ENCODE peak calls at places on chromosome 19, in six cellular contexts. B, A, O, J, F and X are unnamed samples.
A peak's percentile ranks its signal among the peaks of the same experiment; 100 is the strongest.

GRCh38 chr19:41339936-41340335 is 13.8 kb downstream of the TGFB1 start:
- DNase-seq in B (no peak), A (peak; percentile 61), O (peak; percentile 25), J (no peak), F (no peak), X (peak; percentile 38)

GRCh38 chr19:4445963-4446668 is 11.5 kb downstream of the UBXN6 start:
- DNase-seq in B (no peak), A (no peak), O (no peak), J (no peak), F (no peak), X (no peak)

GRCh38 chr19:21704320-21704719 is 63.1 kb downstream of the ZNF100 start:
- DNase-seq in B (no peak), A (no peak), O (no peak), J (no peak), F (no peak), X (no peak)

GRCh38 chr19:47813304-47813994 is 8.3 kb upstream of the CRX start:
- DNase-seq in B (peak; percentile 41), A (peak; percentile 18), O (peak; percentile 56), J (peak; percentile 93), F (peak; percentile 61), X (peak; percentile 69)

GRCh38 chr19:46610851-46611770 is 10.0 kb downstream of the CALM3 start:
- DNase-seq in B (peak; percentile 25), A (peak; percentile 36), O (no peak), J (no peak), F (no peak), X (no peak)

GRCh38 chr19:54451331-54451871 is 2.4 kb downstream of the LENG8 start:
- DNase-seq in B (no peak), A (no peak), O (peak; percentile 77), J (no peak), F (no peak), X (peak; percentile 21)

GRCh38 chr19:54206030-54206830 is 5.6 kb downstream of the RPS9 start:
- DNase-seq in B (no peak), A (no peak), O (no peak), J (no peak), F (no peak), X (no peak)

GRCh38 chr19:40683437-40683836 is 7.0 kb downstream of the NUMBL start:
- DNase-seq in B (no peak), A (no peak), O (no peak), J (no peak), F (no peak), X (no peak)

GRCh38 chr19:19474950-19475781 is 40.2 kb downstream of the TSSK6 start:
- DNase-seq in B (no peak), A (no peak), O (no peak), J (peak; percentile 83), F (no peak), X (no peak)
- H4K20me1 ChIP-seq in B (no peaks in the 10 kb centered on the region), A (peaks cover 52% of the 10 kb centered on the region), O (no peaks in the 10 kb centered on the region), J (peaks cover 3% of the 10 kb centered on the region), F (peaks cover 7% of the 10 kb centered on the region), X (peaks cover 3% of the 10 kb centered on the region)

GRCh38 chr19:36121486-36122124 is 6.3 kb downstream of the TBCB start:
- DNase-seq in B (no peak), A (no peak), O (no peak), J (no peak), F (no peak), X (no peak)

GRCh38 chr19:36116344-36116637 is 1.0 kb downstream of the TBCB start:
- DNase-seq in B (no peak), A (no peak), O (no peak), J (no peak), F (no peak), X (no peak)

GRCh38 chr19:36120092-36120983 is 5.1 kb downstream of the TBCB start:
- DNase-seq in B (no peak), A (no peak), O (no peak), J (no peak), F (no peak), X (no peak)

GRCh38 chr19:36125557-36125956 is 10.3 kb downstream of the TBCB start:
- DNase-seq in B (no peak), A (no peak), O (no peak), J (no peak), F (no peak), X (no peak)

DNA sequence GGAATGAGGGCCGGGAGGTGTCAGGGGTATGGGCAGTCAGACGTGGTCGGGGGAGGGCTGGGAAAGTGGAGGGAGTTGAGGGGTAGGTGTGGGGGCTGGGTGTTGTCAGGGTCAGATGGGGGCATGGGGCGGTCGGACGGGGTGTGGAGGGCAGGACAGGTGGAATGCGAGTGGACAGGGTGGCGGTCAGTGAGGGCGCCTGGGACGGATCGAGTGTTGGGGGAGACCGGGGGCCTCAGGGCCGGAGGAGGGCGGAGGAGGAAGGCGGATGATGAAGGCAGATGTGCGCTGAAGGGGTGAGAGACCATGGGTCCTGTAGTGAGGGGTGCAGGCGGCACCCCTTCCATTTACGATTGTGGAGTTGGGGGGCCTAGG is 5.7 kb downstream of the TBCB start:
- DNase-seq in B (no peak), A (no peak), O (no peak), J (no peak), F (no peak), X (no peak)
- H3K9ac ChIP-seq in B (no peak overlapping the region), A (no peak overlapping the region), O (no peak overlapping the region), J (no peak overlapping the region), F (no peak overlapping the region), X (no peak overlapping the region)

DNA sequence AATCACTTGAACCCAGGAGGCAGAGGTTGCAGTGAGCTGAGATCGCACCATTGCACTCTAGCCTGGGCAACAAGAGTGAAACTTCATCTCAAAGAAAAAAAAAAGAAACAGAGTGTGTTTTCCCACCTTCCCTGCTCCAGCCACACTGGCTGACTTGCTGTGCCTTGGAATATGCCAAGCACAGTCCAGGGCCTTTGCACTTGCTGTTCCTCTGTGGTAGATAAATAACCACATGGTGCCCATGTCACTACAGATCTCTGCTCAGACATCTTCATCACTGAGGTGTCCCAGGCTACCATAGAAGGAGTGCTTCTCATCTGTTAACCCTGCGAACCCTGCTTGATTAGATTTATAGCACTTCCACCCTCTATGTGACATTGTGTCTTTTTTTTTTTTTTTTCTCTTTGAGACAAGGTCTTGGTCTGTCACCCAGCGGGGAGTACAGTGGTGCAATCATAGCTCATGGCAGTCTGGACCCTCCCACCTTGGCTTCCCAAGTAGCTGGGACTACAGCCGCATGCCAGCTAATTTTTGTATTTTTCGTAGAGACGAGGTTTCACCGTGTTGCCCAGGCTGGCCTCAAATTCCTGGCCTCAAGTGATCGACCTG is 10.4 kb downstream of the SMARCA4 start:
- DNase-seq in B (no peak), A (no peak), O (no peak), J (no peak), F (no peak), X (no peak)
- H4K20me1 ChIP-seq in B (no peaks in the 10 kb centered on the region), A (peaks cover 88% of the 10 kb centered on the region), O (peaks cover 5% of the 10 kb centered on the region), J (no peaks in the 10 kb centered on the region), F (peaks cover 4% of the 10 kb centered on the region), X (peaks cover 49% of the 10 kb centered on the region)

DNA sequence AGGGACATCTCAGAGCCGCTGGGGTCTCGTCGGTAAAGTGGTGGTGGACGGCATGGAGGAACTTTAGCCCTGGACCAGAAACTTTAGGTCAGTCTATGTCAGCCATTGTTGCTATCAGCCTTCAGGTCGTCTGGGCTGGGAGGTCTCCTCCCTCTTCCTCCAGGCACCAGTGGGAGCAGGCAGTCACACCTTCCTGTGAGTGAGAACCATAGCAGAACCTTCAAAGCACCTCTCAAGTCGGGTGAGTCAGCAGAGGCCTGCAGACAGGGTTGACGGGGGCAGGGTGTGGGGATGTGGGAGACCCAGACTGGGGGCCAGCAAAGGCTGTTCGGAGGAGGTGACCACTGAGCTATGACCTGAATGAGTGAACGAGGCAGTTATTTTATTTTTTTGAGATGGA is 15.4 kb upstream of the SBNO2 start:
- DNase-seq in B (no peak), A (peak; percentile 35), O (no peak), J (no peak), F (peak; percentile 75), X (peak; percentile 37)
- H3K9ac ChIP-seq in B (no peak overlapping the region), A (no peak overlapping the region), O (no peak overlapping the region), J (no peak overlapping the region), F (peak overlapping the region; percentile 41), X (no peak overlapping the region)

GRCh38 chr19:10683582-10683981 is 17.7 kb upstream of the QTRT1 start:
- DNase-seq in B (no peak), A (no peak), O (no peak), J (no peak), F (no peak), X (no peak)

GRCh38 chr19:10683064-10683426 is 18.2 kb upstream of the QTRT1 start:
- DNase-seq in B (no peak), A (no peak), O (no peak), J (no peak), F (no peak), X (no peak)

GRCh38 chr19:10680545-10681135 is 20.6 kb upstream of the QTRT1 start:
- DNase-seq in B (no peak), A (no peak), O (no peak), J (no peak), F (no peak), X (no peak)

GRCh38 chr19:10681658-10682057 is 19.6 kb upstream of the QTRT1 start:
- DNase-seq in B (no peak), A (no peak), O (no peak), J (no peak), F (no peak), X (no peak)

DNA sequence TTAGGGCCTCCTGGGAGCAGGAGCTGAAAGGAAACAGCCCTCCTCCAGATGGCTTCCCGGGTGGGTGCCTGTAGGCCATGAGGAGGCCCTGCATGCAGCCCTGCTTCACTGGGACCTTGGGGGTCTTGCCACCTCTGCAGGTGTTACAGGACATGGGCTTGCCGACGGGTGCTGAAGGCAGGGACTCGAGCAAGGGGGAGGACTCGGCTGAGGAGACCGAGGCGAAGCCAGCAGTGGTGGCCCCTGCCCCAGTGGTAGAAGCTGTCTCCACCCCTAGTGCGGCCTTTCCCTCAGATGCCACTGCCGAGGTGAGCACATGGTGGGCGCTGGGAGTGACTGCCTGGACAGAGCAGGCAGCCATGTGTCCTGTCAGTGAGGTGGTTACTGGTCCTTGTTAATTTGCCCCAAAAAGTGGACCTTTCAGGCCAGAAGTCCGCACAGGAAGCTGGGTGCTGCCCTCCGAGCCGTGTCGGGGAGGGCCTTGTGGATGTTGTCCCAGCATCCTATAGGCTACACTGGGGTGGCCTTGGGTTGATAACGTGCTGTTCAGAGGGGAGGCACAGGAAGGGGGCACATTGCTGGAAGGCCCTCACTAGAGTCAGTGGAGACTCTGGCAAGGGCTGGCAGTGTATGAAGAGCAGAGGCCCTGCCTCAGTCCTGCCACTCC is 18.7 kb upstream of the QTRT1 start:
- DNase-seq in B (no peak), A (no peak), O (no peak), J (no peak), F (no peak), X (no peak)
- H4K20me1 ChIP-seq in B (no peaks in the 10 kb centered on the region), A (peaks cover 76% of the 10 kb centered on the region), O (no peaks in the 10 kb centered on the region), J (peaks cover 3% of the 10 kb centered on the region), F (peaks cover 15% of the 10 kb centered on the region), X (peaks cover 46% of the 10 kb centered on the region)

GRCh38 chr19:50711196-50711595 is 8.4 kb downstream of the SHANK1 start:
- DNase-seq in B (no peak), A (no peak), O (no peak), J (no peak), F (no peak), X (no peak)
- H3K9ac ChIP-seq in B (no peak overlapping the region), A (no peak overlapping the region), O (no peak overlapping the region), J (no peak overlapping the region), F (no peak overlapping the region), X (no peak overlapping the region)